ENCODE peak calls at places on chromosomes 2 and 18, in seven cellular contexts. D, K, P, F, A, H and C are unnamed samples.

GRCh38 chr2:238114851-238115660 is 14.9 kb downstream of the ESPNL start:
- DNase-seq in D (no peak), K (peak), P (no peak), F (peak), A (no peak), H (no peak), C (no peak)

GRCh38 chr2:23697676-23698075 is 229.2 kb downstream of the ATAD2B start:
- DNase-seq in D (no peak), K (no peak), P (no peak), F (no peak), A (peak), H (no peak), C (peak)

GRCh38 chr2:165794520-165794882 is 454 bp upstream of the GALNT3 start:
- DNase-seq in D (peak), K (peak), P (no peak), F (no peak), A (peak), H (peak), C (peak)

GRCh38 chr2:184394642-184395041 is 203.7 kb upstream of the ZNF804A start:
- DNase-seq in D (no peak), K (no peak), P (no peak), F (no peak), A (no peak), H (no peak), C (no peak)

GRCh38 chr2:43300781-43301586 is 74.6 kb upstream of the ZFP36L2 start:
- DNase-seq in D (no peak), K (no peak), P (peak), F (peak), A (no peak), H (peak), C (no peak)

GRCh38 chr18:58256316-58257080 is 212.5 kb downstream of the NEDD4L start:
- DNase-seq in D (no peak), K (no peak), P (no peak), F (peak), A (no peak), H (no peak), C (no peak)

GRCh38 chr18:44680271-44681038 is at the start of gene SETBP1:
- DNase-seq in D (peak), K (peak), P (peak), F (peak), A (peak), H (peak), C (no peak)

GRCh38 chr18:24019641-24020331 is 5.2 kb downstream of the TTC39C start:
- DNase-seq in D (no peak), K (no peak), P (no peak), F (no peak), A (no peak), H (no peak), C (no peak)

GRCh38 chr18:50183556-50183955 is 11.4 kb downstream of the MYO5B start:
- DNase-seq in D (peak), K (no peak), P (no peak), F (no peak), A (no peak), H (no peak), C (peak)

GRCh38 chr2:172894723-172895387 is 159.2 kb downstream of the RAPGEF4 start:
- DNase-seq in D (no peak), K (no peak), P (no peak), F (no peak), A (peak), H (no peak), C (no peak)

GRCh38 chr2:235592430-235592829 is 98.6 kb downstream of the AGAP1 start:
- DNase-seq in D (no peak), K (no peak), P (no peak), F (no peak), A (no peak), H (no peak), C (no peak)

GRCh38 chr18:32550958-32551357 is 80.3 kb upstream of the GAREM1 start:
- DNase-seq in D (peak), K (no peak), P (no peak), F (no peak), A (no peak), H (no peak), C (peak)

GRCh38 chr2:74472086-74472944 is at the start of gene MRPL53:
- DNase-seq in D (peak), K (peak), P (peak), F (peak), A (peak), H (peak), C (peak)

GRCh38 chr2:100136310-100136709 is 6.1 kb downstream of the AFF3 start:
- DNase-seq in D (no peak), K (no peak), P (no peak), F (no peak), A (no peak), H (no peak), C (no peak)

DNA sequence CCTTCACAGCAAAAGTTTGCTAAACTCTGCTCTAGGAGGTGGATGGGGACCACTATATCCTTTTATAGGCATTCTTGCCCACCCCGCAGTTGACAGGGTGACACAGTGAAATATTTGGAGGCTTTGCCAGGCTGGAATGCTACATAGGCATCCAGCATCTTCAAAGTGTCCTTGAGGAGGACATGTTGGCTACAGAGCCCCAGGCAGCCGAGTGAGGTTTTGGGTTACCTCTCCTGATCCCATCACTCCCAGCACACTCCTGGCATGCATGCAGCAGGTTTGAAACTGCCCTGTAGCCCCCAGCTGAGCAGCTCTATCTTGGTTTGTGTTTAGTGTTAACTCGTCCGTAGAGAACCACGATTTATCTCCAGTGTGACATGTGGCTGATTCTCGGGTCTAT is 7.3 kb downstream of the FOSL2 start:
- DNase-seq in D (no peak), K (peak), P (no peak), F (no peak), A (no peak), H (no peak), C (no peak)
- H3K4me3 ChIP-seq in D (no peak), K (peak), P (no peak), F (no peak), A (no peak), H (peak), C (no peak)

GRCh38 chr2:181130686-181131085 is 150.3 kb downstream of the UBE2E3 start:
- DNase-seq in D (no peak), K (no peak), P (no peak), F (no peak), A (no peak), H (no peak), C (no peak)
- H3K27ac ChIP-seq in D (no peak), K (no peak), P (no peak), F (no peak), A (no peak), H (no peak), C (no peak)

GRCh38 chr2:31266804-31267203 is 32.9 kb downstream of the EHD3 start:
- DNase-seq in D (no peak), K (no peak), P (no peak), F (no peak), A (no peak), H (no peak), C (no peak)

GRCh38 chr2:31267437-31268120 is 33.6 kb downstream of the EHD3 start:
- DNase-seq in D (no peak), K (no peak), P (no peak), F (no peak), A (no peak), H (no peak), C (no peak)

GRCh38 chr2:31260870-31261269 is 26.9 kb downstream of the EHD3 start:
- DNase-seq in D (no peak), K (no peak), P (no peak), F (no peak), A (no peak), H (no peak), C (no peak)

GRCh38 chr2:31265234-31265633 is 31.3 kb downstream of the EHD3 start:
- DNase-seq in D (no peak), K (no peak), P (no peak), F (no peak), A (no peak), H (no peak), C (no peak)

GRCh38 chr2:31263636-31264190 is 29.8 kb downstream of the EHD3 start:
- DNase-seq in D (no peak), K (no peak), P (no peak), F (no peak), A (no peak), H (no peak), C (no peak)
- TF ChIP-seq CTCF in D (peak), K (peak), P (peak), F (no peak), A (no peak), H (no peak), C (no peak)

GRCh38 chr18:711330-711692 is 1.1 kb downstream of the ENOSF1 start:
- DNase-seq in D (peak), K (no peak), P (no peak), F (no peak), A (peak), H (no peak), C (no peak)
- H3K4me3 ChIP-seq in D (peak), K (peak), P (peak), F (peak), A (peak), H (peak), C (peak)

DNA sequence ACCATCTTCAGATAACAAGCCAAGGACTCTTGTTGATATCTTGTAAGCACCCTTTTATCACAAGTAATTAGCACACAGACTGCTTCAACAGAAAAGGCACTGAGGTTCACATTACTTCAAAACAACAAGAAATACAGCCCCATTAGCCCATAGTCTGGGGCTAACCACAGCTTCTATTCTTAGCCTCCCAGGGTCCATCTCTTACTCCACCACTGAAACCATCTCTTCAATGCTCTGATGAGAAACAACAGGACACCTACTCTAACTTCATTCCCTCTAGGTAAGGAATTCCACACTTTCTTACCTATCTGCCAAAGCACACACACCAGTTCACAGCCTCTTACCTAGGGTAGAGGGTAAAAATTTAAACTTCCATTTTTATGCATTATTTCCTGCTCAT is 26.4 kb upstream of the CYTIP start:
- DNase-seq in D (no peak), K (no peak), P (no peak), F (no peak), A (no peak), H (no peak), C (no peak)
- H3K27ac ChIP-seq in D (no peak), K (no peak), P (no peak), F (no peak), A (no peak), H (no peak), C (peak)

DNA sequence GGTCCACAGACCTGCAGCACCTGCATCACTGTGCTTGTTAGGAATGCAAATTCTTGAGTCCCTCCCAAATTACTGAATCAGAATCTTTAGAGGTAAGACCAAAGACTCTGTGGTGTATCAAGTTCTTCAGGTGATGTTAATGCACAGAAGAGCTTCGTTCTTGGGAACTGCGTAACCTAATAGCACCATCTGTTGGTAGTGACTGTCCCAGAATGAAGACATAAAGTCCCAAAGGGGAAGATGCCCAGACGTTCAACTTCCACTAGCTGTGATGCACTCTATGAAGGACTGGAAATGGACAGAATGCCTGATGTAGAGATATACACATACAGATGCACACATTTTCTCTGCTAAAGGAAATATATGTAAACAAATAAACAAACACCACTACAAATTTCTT is 576.0 kb downstream of the LRP1B start:
- DNase-seq in D (peak), K (no peak), P (no peak), F (no peak), A (peak), H (no peak), C (peak)
- TF ChIP-seq CTCF in D (peak), K (no peak), P (peak), F (no peak), A (peak), H (no peak), C (peak)

DNA sequence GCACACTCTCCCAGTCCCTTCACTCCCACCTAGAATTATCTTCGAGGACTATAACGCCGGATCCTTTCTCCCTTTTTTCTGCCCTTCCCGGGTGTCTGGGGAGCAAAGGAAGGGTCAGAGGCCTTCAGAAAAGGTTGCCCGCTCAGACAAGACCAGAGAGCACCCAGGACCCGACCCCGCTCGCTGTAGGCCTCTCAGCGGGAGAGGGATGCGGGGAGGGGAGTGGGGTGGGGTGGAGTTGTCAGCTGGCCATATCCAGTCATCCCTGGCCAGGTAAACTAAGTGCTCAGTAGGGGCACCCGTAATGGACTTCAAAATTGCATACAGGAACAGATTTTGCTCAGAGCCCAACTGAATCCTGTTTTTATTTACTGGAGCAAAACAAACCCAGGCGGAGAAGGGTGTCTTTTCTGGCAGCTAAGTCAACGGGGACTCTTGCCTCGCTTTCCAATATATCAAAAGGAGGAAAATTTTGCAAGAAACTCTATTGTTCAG is 65.0 kb downstream of the NOL4 start:
- DNase-seq in D (no peak), K (no peak), P (no peak), F (peak), A (peak), H (no peak), C (no peak)
- H3K4me3 ChIP-seq in D (peak), K (peak), P (no peak), F (no peak), A (peak), H (peak), C (peak)